ENCODE peak calls at places on chromosomes 6 and 20, in six cellular contexts. X is spleen, G is tibial nerve, V is right lobe of liver, Q is AG04450, I is upper lobe of right lung. P is an unnamed sample. For H3K9me3, the result is how much of the 10 kb centered on the place peaks cover.

GRCh38 chr20:12740647-12741046 is 268.1 kb upstream of the SPTLC3 start:
- DNase-seq in Q (no peak), V (no peak), X (no peak), I (no peak), G (no peak), P (no peak)

GRCh38 chr6:20541387-20541786 is 7.1 kb downstream of the CDKAL1 start:
- DNase-seq in I (no peak), G (no peak), V (no peak), Q (no peak), X (no peak), P (no peak)

GRCh38 chr6:72811971-72812421 is 190.1 kb downstream of the KCNQ5 start:
- DNase-seq in X (no peak), I (no peak), Q (no peak), V (no peak), G (no peak), P (peak)

GRCh38 chr6:41685641-41686380 is 47.5 kb downstream of the MDFI start:
- DNase-seq in I (no peak), G (no peak), Q (no peak), V (no peak), X (peak), P (no peak)

GRCh38 chr6:83849127-83849526 is 4.0 kb upstream of the RIPPLY2 start:
- DNase-seq in X (no peak), I (no peak), V (no peak), G (no peak), Q (no peak), P (no peak)

GRCh38 chr20:10328897-10329255 is 105.1 kb downstream of the MKKS start:
- DNase-seq in G (no peak), Q (no peak), X (no peak), V (no peak), I (no peak), P (no peak)

GRCh38 chr6:110878751-110879539 is 4.4 kb downstream of the AMD1 start:
- DNase-seq in G (peak), I (no peak), Q (peak), V (no peak), X (no peak), P (peak)

GRCh38 chr20:19922716-19923115 is 94.4 kb upstream of the NAA20 start:
- DNase-seq in Q (no peak), I (no peak), V (no peak), G (no peak), X (no peak), P (no peak)

GRCh38 chr6:25405442-25405841 is 126.3 kb downstream of the CARMIL1 start:
- DNase-seq in G (no peak), V (no peak), X (no peak), Q (no peak), I (no peak), P (no peak)

DNA sequence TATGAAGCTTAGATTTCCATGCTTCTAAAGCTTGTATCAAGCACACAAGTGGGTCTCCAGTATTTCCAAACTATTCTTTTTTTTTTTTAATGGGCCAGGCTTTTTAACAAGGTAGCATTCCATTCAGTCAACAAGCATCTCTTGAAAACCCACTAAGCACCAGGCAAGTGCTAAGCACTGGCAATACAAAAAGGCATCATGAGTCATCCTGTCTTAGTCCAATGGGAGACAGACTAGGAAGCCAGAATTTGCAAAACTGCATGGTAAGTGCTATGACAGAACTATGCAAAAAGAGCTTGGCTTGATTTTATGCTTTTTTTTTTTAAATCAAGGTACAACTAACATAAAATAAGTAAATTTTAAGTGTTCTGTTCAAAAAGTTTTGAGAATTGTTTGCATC is 109.3 kb upstream of the DST start:
- DNase-seq in V (no peak), X (no peak), I (no peak), Q (no peak), G (no peak), P (peak)
- H3K9me3 ChIP-seq in V (under half), X (under half), I (under half), Q (under half), G (under half), P (under half)

DNA sequence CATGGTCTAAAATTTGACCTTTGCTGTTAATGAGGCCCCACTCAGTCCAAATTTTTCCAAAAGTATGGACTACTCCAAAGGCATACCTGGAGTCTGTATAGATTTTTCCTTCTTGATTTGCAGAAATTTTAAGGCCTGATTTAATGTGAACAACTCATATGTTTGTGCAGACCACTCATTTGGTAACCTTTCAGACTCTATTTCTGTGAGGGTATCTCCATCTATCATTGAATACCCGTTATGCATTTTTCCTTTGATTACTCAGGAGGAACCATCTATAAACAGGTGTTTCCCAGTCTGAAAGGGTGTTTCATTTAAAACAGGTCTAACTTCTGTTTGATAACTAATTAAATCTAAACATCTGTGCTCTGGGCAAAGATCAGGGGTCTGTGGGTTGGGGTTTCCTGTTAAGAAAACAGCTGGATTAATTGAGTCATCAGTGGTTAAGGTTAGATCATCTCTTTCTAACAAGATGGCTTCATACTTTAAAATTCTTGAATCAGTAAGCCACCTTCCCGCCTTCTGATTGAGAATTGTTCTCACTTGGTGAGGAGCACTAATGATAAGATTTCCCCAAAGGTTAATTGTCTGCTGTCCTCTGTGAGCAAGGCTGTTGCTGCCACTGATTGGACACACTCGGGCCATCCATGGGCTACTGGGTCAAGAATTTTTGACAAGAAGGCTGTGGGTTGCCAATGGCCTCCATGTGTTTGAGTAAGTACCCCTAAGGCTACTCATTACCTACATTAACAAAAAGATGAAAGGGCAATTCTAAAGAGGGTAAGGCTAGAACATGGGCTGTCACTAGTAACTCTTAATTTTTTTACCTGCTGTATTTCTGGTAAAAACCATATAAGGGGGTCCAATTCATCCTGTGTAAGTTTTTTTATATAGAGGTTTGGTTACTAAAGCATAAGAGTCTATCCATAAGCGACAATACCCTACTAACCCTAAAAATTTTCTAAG is 24.1 kb downstream of the HLA-B start:
- DNase-seq in Q (no peak), X (no peak), V (no peak), G (no peak), I (no peak), P (no peak)
- H3K9me3 ChIP-seq in Q (under half), X (under half), V (under half), G (under half), I (under half), P (under half)

GRCh38 chr20:37979021-37979985 is 54.0 kb downstream of the TTI1 start:
- DNase-seq in G (no peak), I (no peak), X (no peak), Q (no peak), V (no peak), P (no peak)

GRCh38 chr20:37977786-37978185 is 55.5 kb downstream of the TTI1 start:
- DNase-seq in G (no peak), V (no peak), Q (no peak), X (no peak), I (no peak), P (no peak)

GRCh38 chr20:37973059-37973910 is 60.0 kb downstream of the TTI1 start:
- DNase-seq in V (no peak), X (no peak), I (no peak), G (no peak), Q (no peak), P (no peak)

GRCh38 chr20:37980383-37980782 is 52.9 kb downstream of the TTI1 start:
- DNase-seq in Q (no peak), G (no peak), V (no peak), X (no peak), I (no peak), P (no peak)

GRCh38 chr20:37976862-37977261 is 56.4 kb downstream of the TTI1 start:
- DNase-seq in I (no peak), X (no peak), Q (no peak), V (no peak), G (no peak), P (no peak)
- H3K9me3 ChIP-seq in I (under half), X (under half), Q (under half), V (under half), G (under half), P (under half)

GRCh38 chr6:140538926-140539325 is 1164.5 kb upstream of the CITED2 start:
- DNase-seq in X (no peak), Q (no peak), V (no peak), G (no peak), I (no peak), P (no peak)

GRCh38 chr6:140535511-140535910 is 1161.1 kb upstream of the CITED2 start:
- DNase-seq in G (no peak), X (no peak), V (no peak), I (no peak), Q (no peak), P (no peak)

GRCh38 chr6:140537834-140538680 is 1163.6 kb upstream of the CITED2 start:
- DNase-seq in Q (peak), X (no peak), I (no peak), G (peak), V (no peak), P (peak)

GRCh38 chr6:140540743-140541142 is 1166.3 kb upstream of the CITED2 start:
- DNase-seq in Q (no peak), I (no peak), V (no peak), G (no peak), X (no peak), P (no peak)

GRCh38 chr6:140537211-140537610 is 1162.8 kb upstream of the CITED2 start:
- DNase-seq in I (no peak), X (no peak), Q (no peak), V (no peak), G (no peak), P (no peak)
- H3K9me3 ChIP-seq in I (under half), X (under half), Q (under half), V (under half), G (under half), P (under half)

DNA sequence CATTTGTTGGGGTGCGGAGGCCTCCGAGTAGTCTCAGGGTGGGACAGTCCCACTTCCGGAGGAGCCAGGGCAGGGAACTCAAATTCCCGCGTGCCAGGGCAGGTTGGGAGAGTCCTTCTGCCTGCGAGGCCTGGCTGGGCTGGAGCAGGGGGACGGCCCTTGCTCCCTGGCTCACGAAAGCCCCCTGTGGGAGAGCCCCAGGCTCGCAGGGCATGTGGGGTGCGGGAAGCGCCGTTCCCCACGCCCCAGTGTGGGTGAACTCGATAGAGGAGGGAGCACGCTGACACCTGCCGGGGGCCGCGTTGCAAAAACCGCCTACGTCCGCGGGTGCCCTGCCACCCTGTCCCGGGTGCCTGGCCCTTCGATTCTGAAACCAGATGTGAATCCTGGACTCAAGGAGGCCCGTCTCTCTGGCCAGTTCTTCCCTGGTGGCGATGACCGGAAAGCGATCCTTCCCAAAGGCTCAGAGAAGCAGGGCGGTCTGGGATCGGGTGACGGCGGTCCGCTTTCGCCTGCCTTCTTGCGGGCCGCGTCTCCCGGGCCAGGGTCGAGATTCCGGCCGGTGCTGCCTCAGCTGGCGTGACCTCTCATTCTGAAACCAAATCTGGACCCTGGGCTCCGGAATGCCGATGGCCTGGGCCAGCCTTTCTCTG is 1846.5 kb upstream of the DEFB115 start:
- DNase-seq in I (no peak), Q (no peak), X (no peak), G (no peak), V (no peak), P (no peak)
- H3K9me3 ChIP-seq in I (under half), Q (under half), X (under half), G (under half), V (under half), P (under half)